ENCODE peak calls at places on chromosomes 7 and 10, in four cellular contexts. G is endothelial cell, J is breast epithelium, H is stomach. U is an unnamed sample.

GRCh38 chr10:22713853-22714523 is 390 bp downstream of the PIP4K2A start:
- DNase-seq in H (no peak), G (peak; percentile 30), J (no peak), U (no peak)

GRCh38 chr10:77810446-77811335 is 115.9 kb downstream of the DLG5 start:
- DNase-seq in G (no peak), H (no peak), J (no peak), U (no peak)

GRCh38 chr7:94041529-94041928 is 37.4 kb upstream of the BET1 start:
- DNase-seq in J (no peak), H (no peak), G (no peak), U (no peak)

GRCh38 chr10:91634898-91635297 is 2.0 kb upstream of the PPP1R3C start:
- DNase-seq in G (no peak), J (no peak), H (no peak), U (no peak)

GRCh38 chr7:84102213-84102612 is 92.4 kb downstream of the SEMA3A start:
- DNase-seq in G (no peak), J (no peak), H (no peak), U (no peak)

GRCh38 chr7:138958026-138958956 is 22.9 kb downstream of the KIAA1549 start:
- DNase-seq in H (no peak), G (no peak), J (no peak), U (no peak)

GRCh38 chr10:33901166-33901565 is 566.7 kb upstream of the NRP1 start:
- DNase-seq in G (no peak), J (no peak), H (no peak), U (no peak)

GRCh38 chr7:150317748-150318444 is 5.3 kb upstream of the LRRC61 start:
- DNase-seq in H (no peak), J (no peak), G (no peak), U (no peak)

GRCh38 chr7:2982831-2983230 is 60.8 kb downstream of the CARD11 start:
- DNase-seq in J (no peak), H (no peak), G (no peak), U (no peak)

GRCh38 chr7:24503511-24503910 is 69.7 kb upstream of the PALS2 start:
- DNase-seq in H (no peak), J (no peak), G (no peak), U (no peak)

GRCh38 chr7:66880009-66880554 is 40.9 kb upstream of the TMEM248 start:
- DNase-seq in H (no peak), J (no peak), G (no peak), U (no peak)

GRCh38 chr7:155533120-155533826 is 13.1 kb downstream of the CNPY1 start:
- DNase-seq in H (no peak), J (no peak), G (no peak), U (no peak)

GRCh38 chr10:48253970-48254657 is 20.4 kb downstream of the FRMPD2 start:
- DNase-seq in J (no peak), H (no peak), G (no peak), U (no peak)

GRCh38 chr10:14293516-14293915 is 37.2 kb downstream of the FRMD4A start:
- DNase-seq in H (no peak), J (no peak), G (no peak), U (no peak)

GRCh38 chr7:39948375-39948774 is 1.7 kb upstream of the CDK13 start:
- DNase-seq in G (no peak), J (no peak), H (no peak), U (no peak)

GRCh38 chr10:35643151-35643975 is 1.3 kb upstream of the FZD8 start:
- DNase-seq in H (peak; percentile 74), G (peak; percentile 68), J (peak; percentile 56), U (peak; percentile 29)

GRCh38 chr7:157488326-157488725 is 151.5 kb downstream of the DNAJB6 start:
- DNase-seq in J (no peak), H (peak; percentile 20), G (no peak), U (no peak)

GRCh38 chr7:43926193-43927043 is at the start of gene UBE2D4:
- DNase-seq in H (peak; percentile 92), J (peak; percentile 84), G (peak; percentile 65), U (peak; percentile 89)
- TF ChIP-seq CTCF in H (no peak), J (no peak), G (no peak), U (no peak)

GRCh38 chr7:111710839-111711380 is 148.6 kb upstream of the IMMP2L start:
- DNase-seq in H (no peak), G (no peak), J (no peak), U (no peak)
- TF ChIP-seq CTCF in H (no peak), G (no peak), J (no peak), U (no peak)

GRCh38 chr7:107643407-107643806 is 17.2 kb upstream of the SLC26A4 start:
- DNase-seq in G (no peak), H (no peak), J (no peak), U (no peak)
- TF ChIP-seq CTCF in G (no peak), H (no peak), J (no peak), U (no peak)

GRCh38 chr10:88971668-88972067 is 18.9 kb upstream of the FAS start:
- DNase-seq in G (no peak), J (no peak), H (no peak), U (no peak)
- TF ChIP-seq CTCF in G (no peak), J (no peak), H (no peak), U (no peak)

DNA sequence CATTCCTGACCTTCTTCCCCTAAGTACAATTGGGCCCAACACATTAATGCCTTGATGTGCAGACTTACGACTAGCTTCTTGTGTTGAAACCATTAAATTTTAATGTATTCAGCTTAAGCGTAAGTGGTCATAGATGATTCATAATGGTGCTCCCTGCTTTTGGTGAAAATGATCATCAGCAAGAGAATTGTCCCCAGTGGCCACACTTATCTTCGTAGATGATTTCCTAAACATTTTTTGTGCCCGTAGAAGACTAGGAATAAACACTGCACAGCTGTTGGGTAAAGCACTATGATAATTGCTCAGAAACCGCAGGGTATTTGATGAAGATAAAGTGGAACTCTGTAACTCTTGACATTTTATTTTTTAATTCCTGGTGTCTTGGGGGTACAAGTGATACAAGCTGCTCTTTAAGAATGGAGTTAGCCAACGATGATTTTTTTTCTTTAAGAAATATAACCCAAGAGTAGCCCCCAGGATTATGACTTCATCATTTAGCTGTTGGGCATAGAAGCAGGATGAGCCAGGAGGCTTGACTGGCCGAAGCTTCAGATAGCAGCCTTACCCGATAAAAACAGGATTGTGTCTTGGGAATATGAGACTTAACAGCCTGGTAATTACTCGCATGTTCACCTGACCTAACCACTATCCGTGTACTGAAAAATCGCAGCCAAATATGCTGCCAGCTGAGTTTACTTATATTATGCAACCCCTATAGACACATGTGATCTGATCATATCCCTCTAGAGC is 346.2 kb upstream of the BMPER start:
- DNase-seq in J (no peak), H (no peak), G (no peak), U (no peak)
- TF ChIP-seq CTCF in J (no peak), H (no peak), G (no peak), U (no peak)